ENCODE peak calls at places on chromosomes 5 and 9, in ten cellular contexts. P, O, Z, E, M, G, K, D, S and T are unnamed samples.

GRCh38 chr9:21936161-21936560 is 58.0 kb downstream of the CDKN2A start:
- DNase-seq in P (no peak), O (no peak), Z (no peak), E (no peak), M (no peak), G (no peak), K (no peak), D (no peak), S (no peak), T (peak)

GRCh38 chr9:87128844-87129493 is 181.7 kb upstream of the GAS1 start:
- DNase-seq in P (no peak), O (no peak), Z (no peak), E (no peak), M (no peak), G (no peak), K (no peak), D (no peak), S (no peak), T (no peak)

GRCh38 chr5:115559524-115559923 is 14.9 kb upstream of the FEM1C start:
- DNase-seq in P (no peak), O (no peak), Z (no peak), E (peak), M (no peak), G (no peak), K (no peak), D (no peak), S (peak), T (peak)

GRCh38 chr5:174355208-174355612 is 309.7 kb downstream of the NSG2 start:
- DNase-seq in P (no peak), O (no peak), Z (no peak), E (peak), M (no peak), G (no peak), K (no peak), D (no peak), S (peak), T (peak)

GRCh38 chr9:137876781-137877386 is 698 bp upstream of the CACNA1B start:
- DNase-seq in P (no peak), O (no peak), Z (no peak), E (no peak), M (no peak), G (no peak), K (no peak), D (peak), S (no peak), T (no peak)

GRCh38 chr5:141598389-141599360 is 20.1 kb downstream of the DIAPH1 start:
- DNase-seq in P (no peak), O (no peak), Z (no peak), E (peak), M (peak), G (no peak), K (no peak), D (no peak), S (no peak), T (peak)

GRCh38 chr9:92764988-92765936 is 629 bp upstream of the BICD2 start:
- DNase-seq in P (peak), O (peak), Z (peak), E (peak), M (peak), G (peak), K (peak), D (peak), S (peak), T (peak)

GRCh38 chr9:134912126-134912840 is 5.4 kb downstream of the FCN1 start:
- DNase-seq in P (no peak), O (no peak), Z (peak), E (no peak), M (no peak), G (peak), K (no peak), D (no peak), S (no peak), T (no peak)

GRCh38 chr9:70924905-70925547 is 196.4 kb downstream of the TRPM3 start:
- DNase-seq in P (no peak), O (peak), Z (peak), E (peak), M (peak), G (peak), K (peak), D (peak), S (peak), T (peak)

GRCh38 chr9:135583686-135584011 is 22.1 kb downstream of the PAEP start:
- DNase-seq in P (no peak), O (no peak), Z (no peak), E (no peak), M (no peak), G (no peak), K (no peak), D (no peak), S (no peak), T (no peak)

GRCh38 chr9:71812385-71812784 is 44.1 kb upstream of the CEMIP2 start:
- DNase-seq in P (no peak), O (no peak), Z (peak), E (peak), M (no peak), G (no peak), K (no peak), D (no peak), S (no peak), T (peak)

DNA sequence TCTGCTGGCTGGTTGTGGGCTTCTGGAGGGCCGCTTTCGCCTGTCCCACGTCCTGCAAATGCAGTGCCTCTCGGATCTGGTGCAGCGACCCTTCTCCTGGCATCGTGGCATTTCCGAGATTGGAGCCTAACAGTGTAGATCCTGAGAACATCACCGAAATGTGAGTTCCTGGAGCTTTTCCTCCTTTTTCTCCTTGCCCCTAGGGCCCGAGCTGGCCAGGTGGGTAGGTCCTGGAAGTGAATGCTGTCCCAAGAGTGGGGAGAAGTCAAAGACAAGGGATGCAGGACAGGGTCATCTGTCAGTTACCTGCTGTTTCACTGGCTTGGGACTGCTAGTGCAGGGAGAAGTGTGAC is 1.2 kb downstream of the NTRK2 start:
- DNase-seq in P (no peak), O (no peak), Z (no peak), E (no peak), M (no peak), G (no peak), K (no peak), D (no peak), S (no peak), T (no peak)
- H3K4me3 ChIP-seq in P (peak), O (peak), Z (peak), E (no peak), M (peak), G (no peak), K (no peak), D (peak), S (no peak), T (no peak)

GRCh38 chr5:162214551-162214950 is 147.0 kb downstream of the GABRG2 start:
- DNase-seq in P (no peak), O (no peak), Z (no peak), E (no peak), M (no peak), G (no peak), K (no peak), D (no peak), S (no peak), T (no peak)

DNA sequence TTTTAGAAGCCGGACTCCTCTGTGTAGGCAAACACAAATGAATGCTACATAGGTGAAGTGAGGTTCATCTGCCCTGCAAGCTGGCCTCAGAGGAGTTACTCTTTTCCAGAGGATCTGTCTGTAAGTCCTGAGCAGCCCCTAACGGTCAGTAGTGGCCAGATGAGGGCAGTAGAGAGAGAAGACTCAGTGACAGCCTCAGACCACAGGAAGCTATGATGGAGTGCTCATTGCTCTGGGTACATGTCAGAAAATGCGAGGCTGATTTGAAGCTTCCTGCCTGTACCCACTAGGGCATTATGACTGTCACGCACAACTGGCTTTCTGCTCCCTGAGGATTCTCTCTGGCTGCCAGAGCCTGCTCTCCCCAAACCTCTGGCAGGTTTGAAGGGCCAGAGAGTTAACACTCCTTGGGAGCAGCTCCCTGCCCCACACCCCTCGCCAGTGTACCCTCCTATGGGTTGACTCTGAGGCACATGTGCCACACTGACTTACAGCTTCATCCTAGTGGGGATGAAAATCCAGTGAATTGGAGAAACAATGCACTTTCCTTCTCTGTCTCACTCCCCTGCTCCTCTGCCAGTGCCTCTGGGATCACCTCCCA is 141.5 kb downstream of the GABRG2 start:
- DNase-seq in P (no peak), O (peak), Z (no peak), E (no peak), M (peak), G (peak), K (peak), D (peak), S (peak), T (no peak)
- TF ChIP-seq CTCF in P (no peak), O (peak), Z (no peak), E (no peak), M (peak), G (peak), K (peak), D (peak), S (no peak), T (peak)

GRCh38 chr5:66960373-66961137 is 236.0 kb downstream of the CD180 start:
- DNase-seq in P (no peak), O (no peak), Z (no peak), E (peak), M (no peak), G (no peak), K (peak), D (peak), S (peak), T (peak)

GRCh38 chr5:66958984-66959641 is 237.5 kb downstream of the CD180 start:
- DNase-seq in P (no peak), O (peak), Z (peak), E (peak), M (peak), G (no peak), K (no peak), D (peak), S (peak), T (peak)

GRCh38 chr5:66959668-66960067 is 236.9 kb downstream of the CD180 start:
- DNase-seq in P (no peak), O (no peak), Z (no peak), E (no peak), M (no peak), G (no peak), K (no peak), D (no peak), S (peak), T (peak)

GRCh38 chr5:66956439-66956838 is 240.2 kb downstream of the CD180 start:
- DNase-seq in P (no peak), O (no peak), Z (no peak), E (no peak), M (no peak), G (no peak), K (no peak), D (no peak), S (no peak), T (no peak)

GRCh38 chr5:66958126-66958983 is 238.2 kb downstream of the CD180 start:
- DNase-seq in P (no peak), O (no peak), Z (no peak), E (peak), M (no peak), G (no peak), K (no peak), D (peak), S (peak), T (peak)
- H3K4me3 ChIP-seq in P (peak), O (peak), Z (peak), E (peak), M (no peak), G (no peak), K (no peak), D (peak), S (peak), T (peak)

DNA sequence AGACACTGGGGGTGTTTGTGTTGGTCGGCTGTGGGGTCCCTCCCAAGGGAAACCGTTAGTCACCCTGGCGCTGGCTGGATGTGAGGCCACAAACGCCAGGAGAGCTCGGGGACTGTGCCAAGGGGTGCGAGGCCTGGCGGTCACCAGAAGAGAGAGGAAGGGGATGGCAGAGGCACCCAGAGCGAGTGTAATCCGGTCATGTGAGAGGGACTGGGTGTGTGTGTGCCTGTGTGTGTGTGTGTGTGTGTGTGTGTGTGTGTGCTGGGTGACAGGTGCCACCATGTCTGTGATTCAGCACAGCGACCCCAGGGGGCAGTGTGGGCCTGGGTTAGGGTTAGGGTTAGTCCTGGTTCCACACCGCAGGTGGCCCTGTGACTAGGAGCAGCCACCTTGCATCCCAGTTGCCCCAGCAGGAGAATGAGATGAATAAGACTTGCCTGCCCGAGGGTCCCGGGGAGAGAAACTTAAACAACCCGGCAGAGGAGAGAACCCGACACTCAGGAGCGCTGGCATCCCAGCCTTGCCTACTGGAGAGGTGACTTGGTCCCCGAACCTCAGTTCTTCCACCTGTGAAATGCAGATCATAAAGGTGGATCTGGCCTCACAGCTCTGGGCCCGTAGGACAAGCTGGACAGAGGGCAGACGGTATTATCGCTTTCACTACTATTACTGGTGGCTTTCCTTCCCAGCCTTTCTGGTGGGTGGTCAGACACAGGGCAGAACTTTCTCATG is 1.4 kb upstream of the ADAMTSL2 start:
- DNase-seq in P (peak), O (peak), Z (peak), E (peak), M (no peak), G (peak), K (peak), D (peak), S (peak), T (peak)
- TF ChIP-seq CTCF in P (peak), O (peak), Z (peak), E (peak), M (peak), G (peak), K (peak), D (peak), S (peak), T (peak)

GRCh38 chr9:96026655-96027213 is 151.2 kb downstream of the ERCC6L2 start:
- DNase-seq in P (no peak), O (no peak), Z (no peak), E (no peak), M (no peak), G (no peak), K (no peak), D (no peak), S (no peak), T (no peak)

GRCh38 chr9:96029722-96030515 is 154.4 kb downstream of the ERCC6L2 start:
- DNase-seq in P (no peak), O (no peak), Z (no peak), E (no peak), M (no peak), G (no peak), K (no peak), D (no peak), S (no peak), T (no peak)

GRCh38 chr9:96031366-96031824 is 155.9 kb downstream of the ERCC6L2 start:
- DNase-seq in P (peak), O (peak), Z (peak), E (no peak), M (no peak), G (peak), K (no peak), D (no peak), S (no peak), T (no peak)

GRCh38 chr9:96025995-96026572 is 150.6 kb downstream of the ERCC6L2 start:
- DNase-seq in P (no peak), O (no peak), Z (no peak), E (no peak), M (no peak), G (peak), K (no peak), D (peak), S (no peak), T (no peak)

DNA sequence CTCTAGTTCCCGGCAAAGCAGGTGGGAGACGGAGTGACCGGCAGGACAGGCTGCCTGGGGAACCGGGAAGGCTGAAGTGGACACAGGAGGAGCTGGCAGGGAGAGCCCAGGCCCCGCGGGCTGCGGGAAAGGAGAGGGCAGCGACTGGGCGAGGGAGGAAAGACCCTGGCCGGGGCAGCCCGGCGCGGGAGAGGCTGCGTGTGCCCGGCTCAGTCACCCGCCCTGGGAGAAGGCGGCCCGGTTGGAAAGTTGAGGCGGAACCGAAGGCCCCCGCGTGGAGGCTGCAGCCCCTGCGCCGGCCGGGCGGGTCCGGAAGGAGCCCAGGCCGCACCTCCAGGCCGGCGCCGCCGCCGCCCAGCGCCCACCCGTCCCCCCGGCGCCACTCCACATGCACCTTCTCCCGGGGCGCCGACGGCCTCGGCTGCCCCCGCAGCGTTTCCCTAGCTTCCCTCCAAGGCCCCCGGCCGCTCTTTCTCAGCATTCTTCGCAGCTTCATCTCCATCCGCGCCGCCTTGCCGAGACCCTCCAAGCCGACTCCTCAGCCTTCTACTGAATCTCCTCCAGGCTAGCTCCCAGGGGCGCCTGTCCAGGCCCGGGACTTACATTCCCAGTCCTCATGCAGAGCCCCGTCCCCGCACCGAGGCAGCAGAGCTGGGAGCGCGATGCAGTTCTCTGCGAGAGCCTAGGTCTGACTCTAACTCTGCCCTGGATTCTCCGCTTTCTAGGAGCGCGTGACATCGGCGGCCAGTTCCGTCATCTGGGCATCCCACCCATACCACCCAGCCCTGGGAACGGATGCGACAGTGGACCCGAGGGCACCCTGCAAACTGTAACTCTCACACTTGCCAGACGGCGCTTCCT is 152.0 kb downstream of the ERCC6L2 start:
- DNase-seq in P (no peak), O (peak), Z (no peak), E (no peak), M (no peak), G (peak), K (no peak), D (peak), S (no peak), T (no peak)
- H3K4me3 ChIP-seq in P (peak), O (peak), Z (peak), E (no peak), M (peak), G (no peak), K (no peak), D (peak), S (peak), T (no peak)

GRCh38 chr5:61638476-61638875 is 306.4 kb downstream of the ZSWIM6 start:
- DNase-seq in P (no peak), O (peak), Z (no peak), E (no peak), M (no peak), G (no peak), K (no peak), D (no peak), S (no peak), T (no peak)

GRCh38 chr5:61641748-61642565 is 309.9 kb downstream of the ZSWIM6 start:
- DNase-seq in P (no peak), O (no peak), Z (no peak), E (no peak), M (no peak), G (no peak), K (no peak), D (no peak), S (no peak), T (peak)

GRCh38 chr5:61637566-61637965 is 305.5 kb downstream of the ZSWIM6 start:
- DNase-seq in P (no peak), O (no peak), Z (no peak), E (no peak), M (no peak), G (no peak), K (no peak), D (peak), S (no peak), T (no peak)

GRCh38 chr5:61635271-61635670 is 303.2 kb downstream of the ZSWIM6 start:
- DNase-seq in P (no peak), O (no peak), Z (no peak), E (no peak), M (no peak), G (no peak), K (no peak), D (no peak), S (no peak), T (no peak)

GRCh38 chr5:61640631-61641030 is 308.6 kb downstream of the ZSWIM6 start:
- DNase-seq in P (no peak), O (peak), Z (no peak), E (no peak), M (no peak), G (no peak), K (no peak), D (no peak), S (no peak), T (no peak)
- TF ChIP-seq CTCF in P (no peak), O (no peak), Z (no peak), E (no peak), M (no peak), G (no peak), K (no peak), D (no peak), S (no peak), T (no peak)

GRCh38 chr9:72875221-72875620 is 77.6 kb downstream of the ALDH1A1 start:
- DNase-seq in P (no peak), O (no peak), Z (no peak), E (no peak), M (no peak), G (no peak), K (no peak), D (no peak), S (no peak), T (no peak)

GRCh38 chr9:72872718-72873117 is 80.1 kb downstream of the ALDH1A1 start:
- DNase-seq in P (no peak), O (peak), Z (no peak), E (no peak), M (no peak), G (no peak), K (peak), D (no peak), S (no peak), T (no peak)

GRCh38 chr9:72874344-72874743 is 78.5 kb downstream of the ALDH1A1 start:
- DNase-seq in P (no peak), O (no peak), Z (no peak), E (no peak), M (no peak), G (no peak), K (no peak), D (no peak), S (no peak), T (no peak)

GRCh38 chr9:72873456-72873855 is 79.4 kb downstream of the ALDH1A1 start:
- DNase-seq in P (no peak), O (no peak), Z (no peak), E (no peak), M (no peak), G (no peak), K (no peak), D (no peak), S (no peak), T (no peak)

DNA sequence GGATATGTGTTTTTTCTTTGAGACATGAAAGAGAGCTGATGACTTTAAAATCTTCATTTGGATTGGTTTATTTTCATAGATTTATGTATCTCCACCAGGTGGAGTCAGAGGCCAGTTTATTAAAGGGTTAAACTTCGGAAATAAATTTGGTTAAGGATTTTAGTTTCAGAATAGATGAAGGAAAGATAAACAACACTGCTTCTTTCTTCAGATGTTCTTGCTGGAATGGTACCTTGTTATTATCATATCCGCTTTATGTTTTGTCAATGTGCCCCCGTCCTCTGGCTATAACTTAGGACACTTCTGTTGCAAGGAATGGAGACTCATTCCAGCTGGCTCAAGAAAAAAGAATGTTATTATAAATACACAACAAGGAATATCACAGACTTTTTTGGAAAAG is 81.2 kb downstream of the ALDH1A1 start:
- DNase-seq in P (no peak), O (no peak), Z (no peak), E (peak), M (no peak), G (no peak), K (no peak), D (peak), S (no peak), T (peak)
- H3K4me3 ChIP-seq in P (no peak), O (no peak), Z (no peak), E (no peak), M (no peak), G (no peak), K (no peak), D (no peak), S (peak), T (no peak)

GRCh38 chr5:135745897-135746500 is 88.5 kb upstream of the SLC25A48 start:
- DNase-seq in P (no peak), O (no peak), Z (no peak), E (no peak), M (no peak), G (no peak), K (no peak), D (peak), S (no peak), T (no peak)
- TF ChIP-seq CTCF in P (no peak), O (no peak), Z (no peak), E (no peak), M (no peak), G (no peak), K (no peak), D (peak), S (no peak), T (no peak)